ENCODE peak calls at places on chromosomes 2 and 18, in four cellular contexts. D is stimulated activated CD8-positive, alpha-beta memory T cell treated with anti-CD3 and anti-CD28 coated beads, Interleukin-4, amount 100 ng/mL, for 48 hours; X is central memory CD4-positive, alpha-beta T cell; B is choroid plexus epithelial cell. L is an unnamed sample.

GRCh38 chr2:172467382-172467781 is 40.0 kb downstream of the ITGA6 start:
- DNase-seq in D (no peak), B (peak; percentile 60), X (no peak), L (no peak)

GRCh38 chr2:70094978-70095832 is 7.9 kb downstream of the PCBP1 start:
- DNase-seq in X (peak; percentile 76), B (no peak), D (no peak), L (no peak)

GRCh38 chr2:57549642-57550102 is 496.9 kb upstream of the VRK2 start:
- DNase-seq in B (peak; percentile 53), D (no peak), X (no peak), L (peak; percentile 23)

GRCh38 chr18:69447886-69448285 is 47.2 kb downstream of the DOK6 start:
- DNase-seq in X (no peak), B (no peak), D (no peak), L (peak; percentile 18)

GRCh38 chr2:108444941-108445840 is 3.8 kb upstream of the GCC2 start:
- DNase-seq in D (no peak), X (no peak), B (peak; percentile 18), L (peak; percentile 5)

GRCh38 chr2:1721706-1722483 is 22.4 kb downstream of the PXDN start:
- DNase-seq in D (no peak), X (no peak), B (peak; percentile 93), L (peak; percentile 89)

GRCh38 chr2:33130544-33130943 is 183.8 kb downstream of the LTBP1 start:
- DNase-seq in X (no peak), D (no peak), B (no peak), L (no peak)

GRCh38 chr2:200101862-200102261 is 146.5 kb downstream of the MAIP1 start:
- DNase-seq in X (no peak), D (no peak), B (peak; percentile 24), L (no peak)

GRCh38 chr18:45321520-45321919 is 293.8 kb upstream of the SLC14A2 start:
- DNase-seq in D (no peak), X (no peak), B (no peak), L (no peak)

GRCh38 chr18:55455938-55456337 is 132.1 kb downstream of the TCF4 start:
- DNase-seq in B (no peak), D (no peak), X (no peak), L (peak; percentile 55)

GRCh38 chr2:23566236-23567142 is 181.5 kb downstream of the KLHL29 start:
- DNase-seq in B (peak; percentile 39), D (peak; percentile 58), X (no peak), L (peak; percentile 36)

GRCh38 chr18:46169464-46169941 is 65.3 kb downstream of the HAUS1 start:
- DNase-seq in X (no peak), B (peak; percentile 89), D (no peak), L (peak; percentile 79)

GRCh38 chr2:196853301-196854087 is 44.3 kb upstream of the C2orf66 start:
- DNase-seq in B (no peak), X (no peak), D (no peak), L (no peak)

GRCh38 chr2:5285891-5286290 is 406.3 kb upstream of the SOX11 start:
- DNase-seq in X (no peak), B (no peak), D (no peak), L (no peak)

GRCh38 chr2:149235837-149236236 is 94.5 kb upstream of the LYPD6 start:
- DNase-seq in B (no peak), D (no peak), X (no peak), L (no peak)

GRCh38 chr2:75424936-75425619 is 135.7 kb downstream of the EVA1A start:
- DNase-seq in B (no peak), X (no peak), D (no peak), L (peak; percentile 31)

GRCh38 chr2:39718483-39718882 is 52.8 kb downstream of the TMEM178A start:
- DNase-seq in B (peak; percentile 13), X (no peak), D (no peak), L (no peak)

GRCh38 chr2:197514754-197515153 is 1.1 kb upstream of the MOB4 start:
- DNase-seq in X (peak; percentile 14), D (no peak), B (no peak), L (peak; percentile 12)

GRCh38 chr2:208012449-208012848 is 12.9 kb downstream of the PLEKHM3 start:
- DNase-seq in X (no peak), B (no peak), D (no peak), L (no peak)

GRCh38 chr2:241033346-241033987 is 35.0 kb downstream of the SNED1 start:
- DNase-seq in D (no peak), B (no peak), X (no peak), L (no peak)

L was measured in astrocyte of the hippocampus.